ENCODE peak calls at places on chromosomes 1 and 21, in five cellular contexts. M is fibroblast of pulmonary artery; Y is activated naive CD4-positive, alpha-beta T cell; B is DMS79; L is NCI-H1092. V is an unnamed sample.

GRCh38 chr21:20882462-20883415 is 115.5 kb upstream of the NCAM2 start:
- DNase-seq in M (peak; percentile 27), Y (no peak), B (no peak), L (peak; percentile 2), V (peak; percentile 74)

GRCh38 chr1:224864006-224864405 is 65.5 kb upstream of the DNAH14 start:
- DNase-seq in M (peak; percentile 42), Y (no peak), B (no peak), L (no peak), V (no peak)

GRCh38 chr1:228228601-228229074 is 20.8 kb downstream of the OBSCN start:
- DNase-seq in M (peak; percentile 36), Y (no peak), B (no peak), L (no peak), V (no peak)

GRCh38 chr1:245585252-245585959 is 430.6 kb downstream of the KIF26B start:
- DNase-seq in M (peak; percentile 58), Y (no peak), B (no peak), L (no peak), V (no peak)

GRCh38 chr1:155892801-155893200 is 18.3 kb downstream of the RIT1 start:
- DNase-seq in M (peak; percentile 79), Y (no peak), B (no peak), L (no peak), V (no peak)

GRCh38 chr1:234486858-234487830 is 8.2 kb upstream of the TARBP1 start:
- DNase-seq in M (peak; percentile 91), Y (no peak), B (peak; percentile 5), L (no peak), V (no peak)

GRCh38 chr1:234696986-234697385 is 87.0 kb upstream of the IRF2BP2 start:
- DNase-seq in M (peak; percentile 29), Y (no peak), B (no peak), L (no peak), V (no peak)

GRCh38 chr1:11045428-11046269 is 1.4 kb downstream of the MASP2 start:
- DNase-seq in M (no peak), Y (no peak), B (peak; percentile 12), L (no peak), V (no peak)

GRCh38 chr1:43329995-43330751 is 7.4 kb upstream of the MPL start:
- DNase-seq in M (peak; percentile 85), Y (no peak), B (no peak), L (no peak), V (no peak)

GRCh38 chr1:6108937-6109636 is 63.4 kb downstream of the KCNAB2 start:
- DNase-seq in M (peak; percentile 52), Y (no peak), B (peak; percentile 73), L (peak; percentile 89), V (peak; percentile 37)

GRCh38 chr21:32070693-32071330 is 198.0 kb downstream of the HUNK start:
- DNase-seq in M (no peak), Y (no peak), B (no peak), L (no peak), V (no peak)

GRCh38 chr1:153789478-153790148 is 14.4 kb downstream of the SLC27A3 start:
- DNase-seq in M (no peak), Y (no peak), B (no peak), L (no peak), V (no peak)

GRCh38 chr1:193479187-193479586 is 292.8 kb upstream of the B3GALT2 start:
- DNase-seq in M (no peak), Y (no peak), B (no peak), L (no peak), V (no peak)

GRCh38 chr1:10063878-10064277 is 31.1 kb downstream of the UBE4B start:
- DNase-seq in M (no peak), Y (no peak), B (no peak), L (no peak), V (no peak)

GRCh38 chr1:232988572-232989040 is 38.2 kb downstream of the NTPCR start:
- DNase-seq in M (peak; percentile 45), Y (no peak), B (no peak), L (no peak), V (peak; percentile 97)

GRCh38 chr1:201346337-201346939 is 31.0 kb downstream of the TNNT2 start:
- DNase-seq in M (peak; percentile 67), Y (no peak), B (no peak), L (peak; percentile 18), V (no peak)

GRCh38 chr1:228379165-228379460 is 27.5 kb downstream of the TRIM11 start:
- DNase-seq in M (no peak), Y (no peak), B (peak; percentile 19), L (no peak), V (peak; percentile 43)

GRCh38 chr1:45009956-45010854 is 919 bp downstream of the HECTD3 start:
- DNase-seq in M (no peak), Y (no peak), B (peak; percentile 24), L (no peak), V (peak; percentile 32)

GRCh38 chr1:219503549-219503948 is 109.4 kb downstream of the ZC3H11B start:
- DNase-seq in M (no peak), Y (no peak), B (no peak), L (no peak), V (no peak)

GRCh38 chr1:233884461-233885151 is 19.9 kb upstream of the SLC35F3 start:
- DNase-seq in M (no peak), Y (no peak), B (no peak), L (no peak), V (no peak)

GRCh38 chr1:34267326-34267725 is 90.6 kb downstream of the C1orf94 start:
- DNase-seq in M (no peak), Y (no peak), B (no peak), L (no peak), V (no peak)

GRCh38 chr1:30929135-30929889 is 20.8 kb upstream of the SDC3 start:
- DNase-seq in M (peak; percentile 59), Y (no peak), B (no peak), L (peak; percentile 37), V (peak; percentile 32)

V was measured in NCI-H524.